ENCODE peak calls at places on chromosomes 16 and 17, in ten cellular contexts. One of them, this sample, is unnamed. For H3K4me1, the result is how much of the 10 kb centered on the place peaks cover.

GRCh38 chr17:81123052-81124048 is 42.0 kb upstream of the PVALEF start:
- DNase-seq in stomach: peak
- DNase-seq in mesenchymal stem cell: no peak
- DNase-seq in cardiac muscle cell: no peak
- DNase-seq in testis: no peak
- DNase-seq in astrocyte: no peak
- DNase-seq in fibroblast of lung: no peak
- DNase-seq in sigmoid colon: no peak
- DNase-seq in right atrium auricular region: no peak
- DNase-seq in HAP-1: no peak
- DNase-seq in this sample: no peak

GRCh38 chr16:85612801-85613608 is at the start of gene GSE1:
- DNase-seq in fibroblast of lung: peak
- DNase-seq in stomach: peak
- DNase-seq in mesenchymal stem cell: peak
- DNase-seq in testis: peak
- DNase-seq in astrocyte: peak
- DNase-seq in HAP-1: peak
- DNase-seq in cardiac muscle cell: peak
- DNase-seq in sigmoid colon: peak
- DNase-seq in right atrium auricular region: peak
- DNase-seq in this sample: peak

GRCh38 chr17:34393401-34393800 is 30.4 kb upstream of the CCL1 start:
- DNase-seq in right atrium auricular region: peak
- DNase-seq in testis: no peak
- DNase-seq in HAP-1: no peak
- DNase-seq in mesenchymal stem cell: no peak
- DNase-seq in fibroblast of lung: no peak
- DNase-seq in cardiac muscle cell: no peak
- DNase-seq in stomach: no peak
- DNase-seq in astrocyte: no peak
- DNase-seq in sigmoid colon: no peak
- DNase-seq in this sample: no peak

GRCh38 chr17:17119533-17119932 is 77.3 kb downstream of the MPRIP start:
- DNase-seq in mesenchymal stem cell: peak
- DNase-seq in sigmoid colon: no peak
- DNase-seq in right atrium auricular region: no peak
- DNase-seq in stomach: peak
- DNase-seq in astrocyte: peak
- DNase-seq in cardiac muscle cell: peak
- DNase-seq in fibroblast of lung: peak
- DNase-seq in HAP-1: no peak
- DNase-seq in testis: peak
- DNase-seq in this sample: no peak

GRCh38 chr17:1765576-1765975 is 3.7 kb downstream of the SERPINF1 start:
- DNase-seq in HAP-1: no peak
- DNase-seq in fibroblast of lung: no peak
- DNase-seq in mesenchymal stem cell: no peak
- DNase-seq in stomach: no peak
- DNase-seq in sigmoid colon: no peak
- DNase-seq in testis: no peak
- DNase-seq in astrocyte: no peak
- DNase-seq in right atrium auricular region: no peak
- DNase-seq in cardiac muscle cell: no peak
- DNase-seq in this sample: no peak

GRCh38 chr17:69523252-69523861 is 108.9 kb downstream of the MAP2K6 start:
- DNase-seq in sigmoid colon: no peak
- DNase-seq in cardiac muscle cell: peak
- DNase-seq in mesenchymal stem cell: peak
- DNase-seq in testis: peak
- DNase-seq in right atrium auricular region: no peak
- DNase-seq in stomach: no peak
- DNase-seq in astrocyte: peak
- DNase-seq in HAP-1: peak
- DNase-seq in fibroblast of lung: peak
- DNase-seq in this sample: peak

GRCh38 chr16:11235703-11235991 is 20.4 kb downstream of the SOCS1 start:
- DNase-seq in HAP-1: no peak
- DNase-seq in sigmoid colon: no peak
- DNase-seq in testis: no peak
- DNase-seq in mesenchymal stem cell: no peak
- DNase-seq in astrocyte: no peak
- DNase-seq in cardiac muscle cell: no peak
- DNase-seq in stomach: peak
- DNase-seq in right atrium auricular region: no peak
- DNase-seq in fibroblast of lung: no peak
- DNase-seq in this sample: no peak

GRCh38 chr17:66548158-66548557 is 245.7 kb downstream of the PRKCA start:
- DNase-seq in mesenchymal stem cell: peak
- DNase-seq in testis: no peak
- DNase-seq in sigmoid colon: no peak
- DNase-seq in astrocyte: no peak
- DNase-seq in right atrium auricular region: no peak
- DNase-seq in fibroblast of lung: peak
- DNase-seq in HAP-1: no peak
- DNase-seq in cardiac muscle cell: no peak
- DNase-seq in stomach: no peak
- DNase-seq in this sample: no peak

GRCh38 chr17:57995076-57995956 is 7.3 kb upstream of the VEZF1 start:
- DNase-seq in stomach: peak
- DNase-seq in cardiac muscle cell: peak
- DNase-seq in testis: peak
- DNase-seq in sigmoid colon: peak
- DNase-seq in mesenchymal stem cell: peak
- DNase-seq in astrocyte: peak
- DNase-seq in right atrium auricular region: peak
- DNase-seq in HAP-1: peak
- DNase-seq in fibroblast of lung: peak
- DNase-seq in this sample: peak

GRCh38 chr17:57997085-57997809 is 9.2 kb upstream of the VEZF1 start:
- DNase-seq in fibroblast of lung: no peak
- DNase-seq in mesenchymal stem cell: no peak
- DNase-seq in stomach: no peak
- DNase-seq in sigmoid colon: no peak
- DNase-seq in cardiac muscle cell: no peak
- DNase-seq in HAP-1: no peak
- DNase-seq in astrocyte: no peak
- DNase-seq in testis: no peak
- DNase-seq in right atrium auricular region: no peak
- DNase-seq in this sample: no peak

GRCh38 chr17:57999010-57999495 is 8.0 kb downstream of the SRSF1 start:
- DNase-seq in cardiac muscle cell: no peak
- DNase-seq in sigmoid colon: no peak
- DNase-seq in mesenchymal stem cell: no peak
- DNase-seq in right atrium auricular region: no peak
- DNase-seq in stomach: no peak
- DNase-seq in astrocyte: no peak
- DNase-seq in testis: no peak
- DNase-seq in fibroblast of lung: no peak
- DNase-seq in HAP-1: no peak
- DNase-seq in this sample: no peak

GRCh38 chr17:57999496-58000017 is 7.5 kb downstream of the SRSF1 start:
- DNase-seq in cardiac muscle cell: peak
- DNase-seq in mesenchymal stem cell: peak
- DNase-seq in stomach: no peak
- DNase-seq in testis: no peak
- DNase-seq in astrocyte: peak
- DNase-seq in HAP-1: peak
- DNase-seq in right atrium auricular region: no peak
- DNase-seq in fibroblast of lung: peak
- DNase-seq in sigmoid colon: no peak
- DNase-seq in this sample: peak

GRCh38 chr17:57998234-57998746 is 8.8 kb downstream of the SRSF1 start:
- DNase-seq in stomach: no peak
- DNase-seq in HAP-1: no peak
- DNase-seq in right atrium auricular region: no peak
- DNase-seq in testis: no peak
- DNase-seq in astrocyte: no peak
- DNase-seq in sigmoid colon: no peak
- DNase-seq in cardiac muscle cell: no peak
- DNase-seq in fibroblast of lung: no peak
- DNase-seq in mesenchymal stem cell: no peak
- DNase-seq in this sample: no peak
- H3K4me1 ChIP-seq in stomach: half or more
- H3K4me1 ChIP-seq in HAP-1: under half
- H3K4me1 ChIP-seq in right atrium auricular region: under half
- H3K4me1 ChIP-seq in testis: under half
- H3K4me1 ChIP-seq in astrocyte: under half
- H3K4me1 ChIP-seq in sigmoid colon: under half
- H3K4me1 ChIP-seq in cardiac muscle cell: under half
- H3K4me1 ChIP-seq in fibroblast of lung: under half
- H3K4me1 ChIP-seq in mesenchymal stem cell: under half
- H3K4me1 ChIP-seq in this sample: under half

DNA sequence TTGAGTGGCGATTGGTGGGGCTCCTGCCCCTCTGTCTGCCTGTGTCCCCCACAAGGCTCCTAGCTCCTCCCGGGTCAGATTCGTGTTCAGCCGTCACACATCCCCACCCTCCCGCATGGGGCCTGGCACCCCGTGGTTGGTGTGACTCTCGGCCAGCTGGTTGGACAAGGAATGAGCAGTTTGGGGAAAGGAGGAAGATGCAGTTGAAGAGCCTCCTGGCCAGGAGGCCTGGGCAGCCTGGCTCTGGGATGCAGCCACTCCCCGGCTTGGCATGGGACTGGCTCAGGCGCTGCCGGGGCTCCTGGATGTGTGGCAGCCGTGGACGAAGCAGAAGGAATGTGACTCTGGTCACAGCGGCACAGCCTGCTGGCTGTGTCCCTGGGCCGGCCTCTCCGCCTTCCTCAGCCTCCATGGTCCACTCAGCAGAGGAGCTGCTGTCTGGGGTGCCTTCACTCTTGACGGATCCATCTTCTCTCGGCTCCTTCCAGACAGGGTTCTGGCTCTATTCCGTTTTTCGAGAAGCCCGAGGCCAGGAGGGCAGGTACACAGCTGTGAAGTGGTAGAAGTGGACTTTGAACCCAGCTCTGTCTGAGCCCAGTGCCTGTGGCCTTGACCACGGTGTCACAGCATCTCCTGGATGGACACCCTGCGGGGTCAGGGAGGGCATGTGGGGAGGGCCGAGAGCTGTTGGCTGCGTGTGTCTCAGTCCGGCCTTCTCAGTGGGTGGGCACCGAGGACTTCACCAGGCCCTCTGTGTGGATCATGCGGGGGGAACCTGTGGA is 2.1 kb downstream of the TRAF7 start:
- DNase-seq in astrocyte: no peak
- DNase-seq in fibroblast of lung: no peak
- DNase-seq in cardiac muscle cell: no peak
- DNase-seq in HAP-1: no peak
- DNase-seq in stomach: peak
- DNase-seq in mesenchymal stem cell: no peak
- DNase-seq in sigmoid colon: no peak
- DNase-seq in right atrium auricular region: no peak
- DNase-seq in testis: no peak
- DNase-seq in this sample: no peak
- H3K4me1 ChIP-seq in astrocyte: half or more
- H3K4me1 ChIP-seq in fibroblast of lung: under half
- H3K4me1 ChIP-seq in cardiac muscle cell: under half
- H3K4me1 ChIP-seq in HAP-1: under half
- H3K4me1 ChIP-seq in stomach: half or more
- H3K4me1 ChIP-seq in mesenchymal stem cell: half or more
- H3K4me1 ChIP-seq in sigmoid colon: under half
- H3K4me1 ChIP-seq in right atrium auricular region: under half
- H3K4me1 ChIP-seq in testis: half or more
- H3K4me1 ChIP-seq in this sample: under half

GRCh38 chr17:44110823-44111633 is 12.4 kb downstream of the HDAC5 start:
- DNase-seq in sigmoid colon: peak
- DNase-seq in testis: peak
- DNase-seq in fibroblast of lung: peak
- DNase-seq in cardiac muscle cell: peak
- DNase-seq in stomach: peak
- DNase-seq in mesenchymal stem cell: peak
- DNase-seq in HAP-1: peak
- DNase-seq in right atrium auricular region: peak
- DNase-seq in astrocyte: peak
- DNase-seq in this sample: peak

GRCh38 chr17:44111777-44112176 is 11.7 kb downstream of the HDAC5 start:
- DNase-seq in right atrium auricular region: no peak
- DNase-seq in fibroblast of lung: no peak
- DNase-seq in stomach: no peak
- DNase-seq in HAP-1: no peak
- DNase-seq in sigmoid colon: no peak
- DNase-seq in cardiac muscle cell: no peak
- DNase-seq in mesenchymal stem cell: no peak
- DNase-seq in testis: no peak
- DNase-seq in astrocyte: no peak
- DNase-seq in this sample: no peak

GRCh38 chr17:44108440-44109311 is 14.8 kb downstream of the HDAC5 start:
- DNase-seq in astrocyte: peak
- DNase-seq in cardiac muscle cell: peak
- DNase-seq in stomach: peak
- DNase-seq in sigmoid colon: peak
- DNase-seq in testis: peak
- DNase-seq in mesenchymal stem cell: peak
- DNase-seq in HAP-1: no peak
- DNase-seq in right atrium auricular region: peak
- DNase-seq in fibroblast of lung: peak
- DNase-seq in this sample: peak

GRCh38 chr17:44109312-44109630 is 14.2 kb downstream of the HDAC5 start:
- DNase-seq in astrocyte: no peak
- DNase-seq in mesenchymal stem cell: no peak
- DNase-seq in cardiac muscle cell: no peak
- DNase-seq in HAP-1: no peak
- DNase-seq in testis: no peak
- DNase-seq in stomach: no peak
- DNase-seq in right atrium auricular region: no peak
- DNase-seq in sigmoid colon: no peak
- DNase-seq in fibroblast of lung: no peak
- DNase-seq in this sample: no peak

DNA sequence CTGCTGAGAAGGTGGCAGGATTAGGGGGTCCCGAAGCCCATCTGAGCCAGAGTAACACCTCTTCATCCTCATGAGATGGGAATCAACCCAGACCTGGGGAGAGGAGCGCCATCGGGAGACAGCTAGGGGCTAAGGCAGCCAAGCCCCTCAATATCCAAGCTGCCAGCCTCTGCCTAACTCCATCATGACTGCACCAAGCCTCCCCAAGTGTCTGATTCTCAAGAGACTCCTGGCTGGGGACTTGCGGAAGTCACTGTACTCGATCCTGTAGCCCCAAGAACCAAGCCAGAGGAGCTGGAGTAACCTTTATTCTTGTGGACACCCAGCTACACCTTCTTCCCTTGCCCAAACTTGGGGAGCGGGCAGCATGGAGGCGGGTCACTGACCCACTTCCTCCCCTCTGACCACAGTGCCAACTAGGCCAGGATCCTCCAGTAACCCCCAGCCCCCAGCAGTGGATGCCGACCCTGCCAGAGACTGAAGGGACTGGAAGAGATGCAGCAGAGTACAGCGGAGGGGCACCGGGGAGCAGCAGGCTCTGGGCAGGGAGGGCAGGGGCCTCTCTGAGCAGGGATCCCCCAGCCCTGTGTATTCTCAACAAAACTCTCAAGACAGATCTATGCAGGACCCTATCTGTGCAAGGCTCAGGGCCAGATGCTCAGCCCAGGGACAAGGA is 13.3 kb downstream of the HDAC5 start:
- DNase-seq in mesenchymal stem cell: no peak
- DNase-seq in cardiac muscle cell: no peak
- DNase-seq in sigmoid colon: no peak
- DNase-seq in fibroblast of lung: no peak
- DNase-seq in stomach: no peak
- DNase-seq in HAP-1: no peak
- DNase-seq in astrocyte: no peak
- DNase-seq in testis: no peak
- DNase-seq in right atrium auricular region: no peak
- DNase-seq in this sample: no peak
- H3K4me1 ChIP-seq in mesenchymal stem cell: half or more
- H3K4me1 ChIP-seq in cardiac muscle cell: half or more
- H3K4me1 ChIP-seq in sigmoid colon: under half
- H3K4me1 ChIP-seq in fibroblast of lung: under half
- H3K4me1 ChIP-seq in stomach: half or more
- H3K4me1 ChIP-seq in HAP-1: under half
- H3K4me1 ChIP-seq in astrocyte: under half
- H3K4me1 ChIP-seq in testis: half or more
- H3K4me1 ChIP-seq in right atrium auricular region: under half
- H3K4me1 ChIP-seq in this sample: under half

DNA sequence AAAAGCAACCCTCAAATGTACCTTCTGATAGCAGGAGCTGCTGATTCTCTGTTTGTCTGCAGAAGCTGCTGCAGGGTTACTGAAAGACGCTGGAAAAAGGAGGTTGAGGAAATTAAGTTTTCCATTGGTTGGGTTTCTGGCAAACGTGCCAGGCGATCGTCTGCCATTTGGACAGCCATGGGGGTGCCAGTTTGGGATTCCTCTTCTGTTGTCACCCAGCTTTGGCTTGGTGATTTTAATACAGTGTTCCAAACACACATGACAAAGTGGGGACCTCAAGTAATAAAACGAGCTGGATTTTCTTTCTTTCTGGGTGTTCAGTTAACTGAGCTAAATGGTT is 185.5 kb upstream of the ZFHX3 start:
- DNase-seq in right atrium auricular region: no peak
- DNase-seq in mesenchymal stem cell: no peak
- DNase-seq in HAP-1: no peak
- DNase-seq in stomach: no peak
- DNase-seq in cardiac muscle cell: no peak
- DNase-seq in testis: no peak
- DNase-seq in sigmoid colon: no peak
- DNase-seq in astrocyte: no peak
- DNase-seq in fibroblast of lung: no peak
- DNase-seq in this sample: no peak
- H3K4me1 ChIP-seq in right atrium auricular region: under half
- H3K4me1 ChIP-seq in mesenchymal stem cell: under half
- H3K4me1 ChIP-seq in HAP-1: under half
- H3K4me1 ChIP-seq in stomach: under half
- H3K4me1 ChIP-seq in cardiac muscle cell: under half
- H3K4me1 ChIP-seq in testis: under half
- H3K4me1 ChIP-seq in sigmoid colon: under half
- H3K4me1 ChIP-seq in astrocyte: under half
- H3K4me1 ChIP-seq in fibroblast of lung: under half
- H3K4me1 ChIP-seq in this sample: under half